ENCODE peak calls at places on chromosomes 1 and 21, in eight cellular contexts. One of them, this sample, is unnamed.

GRCh38 chr21:45455321-45456013 is 50.5 kb downstream of the COL18A1 start:
- DNase-seq in EH: peak; percentile 60
- DNase-seq in effector memory CD4-positive, alpha-beta T cell: no peak
- DNase-seq in HTR-8/SVneo: no peak
- DNase-seq in lung: no peak
- DNase-seq in memory B cell: no peak
- DNase-seq in neural crest cell: no peak
- DNase-seq in activated CD4-positive, alpha-beta T cell treated with anti-CD3 and anti-CD28 coated beads for 48 hours: no peak
- DNase-seq in this sample: no peak

GRCh38 chr1:116738673-116739370 is 15.4 kb upstream of the CD2 start:
- DNase-seq in EH: no peak
- DNase-seq in effector memory CD4-positive, alpha-beta T cell: peak; percentile 72
- DNase-seq in HTR-8/SVneo: no peak
- DNase-seq in lung: no peak
- DNase-seq in memory B cell: peak; percentile 30
- DNase-seq in neural crest cell: no peak
- DNase-seq in activated CD4-positive, alpha-beta T cell treated with anti-CD3 and anti-CD28 coated beads for 48 hours: peak; percentile 74
- DNase-seq in this sample: no peak

GRCh38 chr21:36166705-36167104 is 10.1 kb downstream of the DOP1B start:
- DNase-seq in EH: peak; percentile 12
- DNase-seq in effector memory CD4-positive, alpha-beta T cell: no peak
- DNase-seq in HTR-8/SVneo: peak; percentile 51
- DNase-seq in lung: no peak
- DNase-seq in memory B cell: no peak
- DNase-seq in neural crest cell: no peak
- DNase-seq in activated CD4-positive, alpha-beta T cell treated with anti-CD3 and anti-CD28 coated beads for 48 hours: no peak
- DNase-seq in this sample: no peak

GRCh38 chr1:193308438-193308837 is 122.0 kb upstream of the B3GALT2 start:
- DNase-seq in EH: no peak
- DNase-seq in effector memory CD4-positive, alpha-beta T cell: no peak
- DNase-seq in HTR-8/SVneo: no peak
- DNase-seq in lung: no peak
- DNase-seq in memory B cell: no peak
- DNase-seq in neural crest cell: no peak
- DNase-seq in activated CD4-positive, alpha-beta T cell treated with anti-CD3 and anti-CD28 coated beads for 48 hours: no peak
- DNase-seq in this sample: no peak

GRCh38 chr1:11858968-11859871 is 475 bp upstream of the NPPB start:
- DNase-seq in EH: peak; percentile 68
- DNase-seq in effector memory CD4-positive, alpha-beta T cell: peak; percentile 12
- DNase-seq in HTR-8/SVneo: peak; percentile 80
- DNase-seq in lung: peak; percentile 61
- DNase-seq in memory B cell: peak; percentile 74
- DNase-seq in neural crest cell: peak; percentile 80
- DNase-seq in activated CD4-positive, alpha-beta T cell treated with anti-CD3 and anti-CD28 coated beads for 48 hours: peak; percentile 81
- DNase-seq in this sample: peak; percentile 62

GRCh38 chr21:21714396-21714795 is 716.2 kb downstream of the NCAM2 start:
- DNase-seq in EH: peak; percentile 93
- DNase-seq in effector memory CD4-positive, alpha-beta T cell: no peak
- DNase-seq in HTR-8/SVneo: no peak
- DNase-seq in lung: no peak
- DNase-seq in memory B cell: no peak
- DNase-seq in neural crest cell: no peak
- DNase-seq in activated CD4-positive, alpha-beta T cell treated with anti-CD3 and anti-CD28 coated beads for 48 hours: no peak
- DNase-seq in this sample: no peak

GRCh38 chr1:158013840-158014520 is 20.5 kb downstream of the KIRREL1 start:
- DNase-seq in EH: peak; percentile 57
- DNase-seq in effector memory CD4-positive, alpha-beta T cell: no peak
- DNase-seq in HTR-8/SVneo: no peak
- DNase-seq in lung: no peak
- DNase-seq in memory B cell: no peak
- DNase-seq in neural crest cell: no peak
- DNase-seq in activated CD4-positive, alpha-beta T cell treated with anti-CD3 and anti-CD28 coated beads for 48 hours: no peak
- DNase-seq in this sample: no peak

GRCh38 chr1:42035205-42035829 is 116.6 kb upstream of the HIVEP3 start:
- DNase-seq in EH: peak; percentile 63
- DNase-seq in effector memory CD4-positive, alpha-beta T cell: peak; percentile 53
- DNase-seq in HTR-8/SVneo: peak; percentile 54
- DNase-seq in lung: peak; percentile 42
- DNase-seq in memory B cell: no peak
- DNase-seq in neural crest cell: peak; percentile 13
- DNase-seq in activated CD4-positive, alpha-beta T cell treated with anti-CD3 and anti-CD28 coated beads for 48 hours: peak; percentile 58
- DNase-seq in this sample: peak; percentile 37

GRCh38 chr1:65343286-65343685 is 33.9 kb downstream of the DNAJC6 start:
- DNase-seq in EH: peak; percentile 66
- DNase-seq in effector memory CD4-positive, alpha-beta T cell: no peak
- DNase-seq in HTR-8/SVneo: no peak
- DNase-seq in lung: no peak
- DNase-seq in memory B cell: no peak
- DNase-seq in neural crest cell: no peak
- DNase-seq in activated CD4-positive, alpha-beta T cell treated with anti-CD3 and anti-CD28 coated beads for 48 hours: no peak
- DNase-seq in this sample: no peak

GRCh38 chr1:217493290-217493689 is 137.6 kb downstream of the GPATCH2 start:
- DNase-seq in EH: peak; percentile 69
- DNase-seq in effector memory CD4-positive, alpha-beta T cell: no peak
- DNase-seq in HTR-8/SVneo: no peak
- DNase-seq in lung: no peak
- DNase-seq in memory B cell: no peak
- DNase-seq in neural crest cell: no peak
- DNase-seq in activated CD4-positive, alpha-beta T cell treated with anti-CD3 and anti-CD28 coated beads for 48 hours: no peak
- DNase-seq in this sample: no peak

GRCh38 chr1:153793261-153793972 is 18.2 kb downstream of the SLC27A3 start:
- DNase-seq in EH: no peak
- DNase-seq in effector memory CD4-positive, alpha-beta T cell: no peak
- DNase-seq in HTR-8/SVneo: no peak
- DNase-seq in lung: no peak
- DNase-seq in memory B cell: no peak
- DNase-seq in neural crest cell: peak; percentile 26
- DNase-seq in activated CD4-positive, alpha-beta T cell treated with anti-CD3 and anti-CD28 coated beads for 48 hours: no peak
- DNase-seq in this sample: no peak

This sample was measured in mucosa of gallbladder.